ENCODE peak calls at places on chromosomes 7 and 10, in four cellular contexts. T, X, I and E are unnamed samples.

GRCh38 chr7:150453186-150453585 is 2.8 kb downstream of the GIMAP8 start:
- DNase-seq in X (no peak), T (no peak), I (no peak), E (no peak)

GRCh38 chr10:13775786-13776780 is 189.3 kb downstream of the PRPF18 start:
- DNase-seq in X (peak), T (no peak), I (peak), E (peak)

GRCh38 chr10:111116762-111117445 is 40.1 kb downstream of the ADRA2A start:
- DNase-seq in X (no peak), T (peak), I (no peak), E (no peak)

GRCh38 chr7:45922810-45923209 is 1.7 kb upstream of the IGFBP3 start:
- DNase-seq in I (no peak), X (no peak), T (no peak), E (peak)

GRCh38 chr10:75773139-75773801 is 341.8 kb downstream of the LRMDA start:
- DNase-seq in X (peak), T (no peak), I (no peak), E (peak)

GRCh38 chr7:109864263-109864662 is 1226.7 kb upstream of the LRRN3 start:
- DNase-seq in T (no peak), X (no peak), I (no peak), E (no peak)

GRCh38 chr7:1665721-1666250 is 4.3 kb upstream of the ELFN1 start:
- DNase-seq in T (no peak), I (no peak), X (no peak), E (peak)

GRCh38 chr10:102299873-102300272 is 54.5 kb downstream of the GBF1 start:
- DNase-seq in I (no peak), T (no peak), X (peak), E (peak)

GRCh38 chr7:141185369-141185967 is 111.6 kb downstream of the TMEM178B start:
- DNase-seq in T (no peak), X (no peak), I (no peak), E (no peak)

GRCh38 chr10:46523881-46524470 is 32.5 kb downstream of the GPRIN2 start:
- DNase-seq in X (peak), T (no peak), I (peak), E (peak)

GRCh38 chr7:111041577-111041976 is 49.4 kb upstream of the LRRN3 start:
- DNase-seq in T (no peak), I (no peak), X (no peak), E (peak)

GRCh38 chr10:92844746-92845145 is 3.6 kb upstream of the EXOC6 start:
- DNase-seq in X (peak), T (no peak), I (no peak), E (no peak)

GRCh38 chr7:39386718-39387117 is 179.5 kb upstream of the YAE1 start:
- DNase-seq in X (no peak), I (no peak), T (no peak), E (no peak)
- TF ChIP-seq CTCF in X (no peak), I (no peak), T (no peak), E (no peak)

GRCh38 chr10:117339569-117339968 is 35.7 kb downstream of the PDZD8 start:
- DNase-seq in I (no peak), T (no peak), X (peak), E (peak)
- H3K4me3 ChIP-seq in I (no peak), T (no peak), X (no peak), E (no peak)

GRCh38 chr10:117463545-117463920 is 79.0 kb upstream of the EMX2 start:
- DNase-seq in T (no peak), I (no peak), X (no peak), E (no peak)

GRCh38 chr10:117460846-117461765 is 81.4 kb upstream of the EMX2 start:
- DNase-seq in I (peak), T (no peak), X (peak), E (no peak)

GRCh38 chr10:117461766-117462423 is 80.7 kb upstream of the EMX2 start:
- DNase-seq in X (peak), T (peak), I (peak), E (peak)

GRCh38 chr10:117462816-117463544 is 79.6 kb upstream of the EMX2 start:
- DNase-seq in T (no peak), X (no peak), I (no peak), E (no peak)

GRCh38 chr10:117462424-117462792 is 80.1 kb upstream of the EMX2 start:
- DNase-seq in T (no peak), I (no peak), X (peak), E (peak)
- TF ChIP-seq CTCF in T (no peak), I (peak), X (peak), E (peak)

GRCh38 chr7:80134105-80134535 is 511 bp upstream of the GNAI1 start:
- DNase-seq in X (no peak), I (no peak), T (no peak), E (no peak)
- H3K4me3 ChIP-seq in X (peak), I (peak), T (peak), E (peak)

GRCh38 chr10:12130237-12130872 is 878 bp downstream of the SEC61A2 start:
- DNase-seq in T (peak), I (peak), X (peak), E (peak)
- TF ChIP-seq CTCF in T (peak), I (peak), X (peak), E (peak)

DNA sequence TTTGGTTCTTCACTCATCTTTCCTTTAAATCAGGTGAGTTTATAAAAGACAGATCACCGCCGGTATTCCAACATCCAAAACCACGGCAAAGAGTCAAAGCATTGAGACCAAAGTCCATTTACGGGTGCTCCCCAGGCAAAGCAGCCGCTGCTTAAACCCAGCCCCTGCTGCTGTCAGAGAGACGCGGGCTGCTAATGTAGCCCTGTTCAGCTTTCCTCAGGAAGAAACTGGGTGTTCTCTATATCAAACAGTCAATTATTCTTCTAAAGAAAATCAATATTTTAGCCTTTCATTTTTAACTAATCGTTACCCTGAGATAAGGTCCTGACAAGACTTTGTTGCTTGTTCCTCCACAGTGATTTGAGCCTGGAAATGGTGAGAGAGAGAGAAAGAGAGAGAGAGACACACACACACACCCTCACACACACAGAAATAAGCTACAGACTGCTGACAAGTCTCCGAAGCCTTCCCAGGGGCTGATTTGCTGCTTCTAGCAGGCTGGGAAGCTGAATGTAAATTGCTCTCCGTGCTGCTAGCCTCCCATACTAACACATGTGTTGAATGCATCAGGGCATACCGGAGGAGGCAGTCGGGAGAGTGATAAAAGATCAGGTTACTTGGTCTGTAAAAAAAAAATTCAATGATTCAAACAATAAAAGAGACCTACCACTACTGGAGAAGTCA is 183.0 kb upstream of the ANK3 start:
- DNase-seq in T (peak), X (peak), I (peak), E (peak)
- H3K4me3 ChIP-seq in T (peak), X (peak), I (peak), E (peak)

DNA sequence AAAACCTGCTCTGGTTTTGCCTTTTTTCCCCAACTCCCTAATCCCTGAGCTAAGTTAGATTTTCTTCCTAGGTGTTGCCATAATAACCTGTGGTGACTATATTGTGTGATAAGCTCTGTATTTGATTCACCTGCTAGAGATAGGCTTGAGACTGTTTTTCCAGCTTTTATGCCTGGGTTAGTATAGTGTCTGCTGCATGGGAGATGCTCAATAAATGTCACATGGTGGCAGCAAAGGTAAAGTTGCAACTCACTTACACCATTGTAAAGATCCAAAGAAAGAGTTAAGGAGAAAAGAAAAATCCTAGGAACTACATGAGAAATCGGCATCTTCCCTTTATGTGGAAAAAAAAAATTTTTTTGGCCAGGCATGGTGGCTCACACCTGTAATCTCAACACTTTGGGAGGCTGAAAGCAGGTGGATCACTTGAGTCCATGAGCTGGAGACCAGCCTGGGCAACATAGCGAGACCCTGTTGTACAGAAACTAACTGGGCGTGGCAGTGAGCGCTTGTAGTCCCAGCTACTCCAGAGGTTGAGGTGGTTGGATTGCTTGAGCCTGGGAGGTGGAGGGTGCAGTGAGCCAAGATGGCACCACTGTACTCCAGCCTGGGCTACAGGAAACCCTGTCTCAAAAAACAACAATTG is 3.7 kb downstream of the CCNJ start:
- DNase-seq in I (no peak), T (no peak), X (no peak), E (peak)
- TF ChIP-seq CTCF in I (no peak), T (no peak), X (no peak), E (no peak)

DNA sequence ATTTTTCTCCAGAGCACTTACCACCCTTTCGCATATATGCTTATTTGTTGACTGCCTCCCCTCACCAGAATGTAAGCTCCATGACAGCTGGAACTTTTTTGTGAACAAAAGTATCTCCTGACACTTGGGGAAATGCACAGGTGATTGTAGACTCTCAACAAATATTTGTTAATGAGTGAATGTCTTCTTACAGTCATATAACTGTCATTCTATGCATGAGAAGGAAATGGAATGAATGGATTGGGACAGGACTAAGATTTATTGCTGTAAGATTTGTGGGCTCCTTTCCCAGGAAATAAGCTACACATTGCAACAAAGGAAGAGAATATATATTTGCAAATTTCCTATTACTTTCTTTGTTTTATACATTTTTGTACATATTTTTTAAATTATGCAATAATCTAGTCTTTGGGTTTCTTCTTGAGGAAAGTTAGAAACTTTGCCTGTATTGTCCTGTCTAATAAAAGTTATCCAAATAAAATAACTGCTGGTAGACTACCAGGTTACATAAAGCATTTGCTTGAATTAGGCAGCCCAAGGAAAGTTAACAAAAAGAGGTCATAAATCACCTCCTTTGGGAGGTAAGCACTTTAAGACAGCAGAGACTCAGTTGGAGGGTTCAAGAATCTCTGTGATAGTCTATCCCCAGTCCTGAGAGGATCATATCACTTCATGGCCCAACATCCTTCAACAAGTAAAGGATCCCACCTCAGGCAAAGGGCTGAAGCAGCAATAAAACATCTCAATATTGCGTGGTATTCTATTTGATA is 48.3 kb downstream of the FEZF1 start:
- DNase-seq in I (no peak), T (no peak), X (no peak), E (no peak)
- H3K4me3 ChIP-seq in I (no peak), T (no peak), X (no peak), E (no peak)